ENCODE peak calls at places on chromosomes 1 and 21, in five cellular contexts. One of them, this sample, is unnamed.
A peak's percentile ranks its signal among the peaks of the same experiment; 100 is the strongest.

GRCh38 chr1:173297798-173298391 is 90.8 kb upstream of the TNFSF4 start:
- DNase-seq in fibroblast of lung: no peak
- DNase-seq in left ventricle myocardium inferior: no peak
- DNase-seq in adrenal gland: no peak
- DNase-seq in RWPE2: no peak
- DNase-seq in this sample: no peak

GRCh38 chr1:11527541-11528452 is 48.8 kb downstream of the DISP3 start:
- DNase-seq in fibroblast of lung: no peak
- DNase-seq in RWPE2: no peak
- DNase-seq in left ventricle myocardium inferior: no peak
- DNase-seq in adrenal gland: no peak
- DNase-seq in this sample: no peak

GRCh38 chr1:147246910-147247655 is 4.6 kb downstream of the CHD1L start:
- DNase-seq in RWPE2: no peak
- DNase-seq in fibroblast of lung: no peak
- DNase-seq in adrenal gland: peak; percentile 10
- DNase-seq in left ventricle myocardium inferior: no peak
- DNase-seq in this sample: no peak

GRCh38 chr21:28731700-28732321 is 260.9 kb downstream of the LTN1 start:
- DNase-seq in RWPE2: no peak
- DNase-seq in fibroblast of lung: no peak
- DNase-seq in adrenal gland: no peak
- DNase-seq in left ventricle myocardium inferior: peak; percentile 34
- DNase-seq in this sample: no peak

GRCh38 chr1:66533804-66534745 is at the start of gene SGIP1:
- DNase-seq in fibroblast of lung: peak; percentile 72
- DNase-seq in RWPE2: no peak
- DNase-seq in left ventricle myocardium inferior: peak; percentile 59
- DNase-seq in adrenal gland: no peak
- DNase-seq in this sample: peak; percentile 78

GRCh38 chr1:202283379-202283844 is 58.3 kb downstream of the UBE2T start:
- DNase-seq in adrenal gland: no peak
- DNase-seq in fibroblast of lung: peak; percentile 58
- DNase-seq in left ventricle myocardium inferior: no peak
- DNase-seq in RWPE2: peak; percentile 98
- DNase-seq in this sample: no peak

GRCh38 chr1:151311589-151312331 is 15.5 kb downstream of the PI4KB start:
- DNase-seq in RWPE2: peak; percentile 98
- DNase-seq in fibroblast of lung: peak; percentile 100
- DNase-seq in left ventricle myocardium inferior: peak; percentile 50
- DNase-seq in adrenal gland: peak; percentile 98
- DNase-seq in this sample: peak; percentile 40

GRCh38 chr1:112625696-112626095 is 6.1 kb downstream of the CAPZA1 start:
- DNase-seq in left ventricle myocardium inferior: no peak
- DNase-seq in adrenal gland: peak; percentile 55
- DNase-seq in RWPE2: no peak
- DNase-seq in fibroblast of lung: no peak
- DNase-seq in this sample: peak; percentile 72

GRCh38 chr1:51768971-51769601 is 109.4 kb downstream of the NRDC start:
- DNase-seq in left ventricle myocardium inferior: no peak
- DNase-seq in adrenal gland: peak; percentile 56
- DNase-seq in fibroblast of lung: peak; percentile 85
- DNase-seq in RWPE2: no peak
- DNase-seq in this sample: peak; percentile 44

GRCh38 chr21:32562426-32562825 is 22.9 kb downstream of the TCP10L start:
- DNase-seq in adrenal gland: peak; percentile 25
- DNase-seq in RWPE2: no peak
- DNase-seq in fibroblast of lung: peak; percentile 91
- DNase-seq in left ventricle myocardium inferior: no peak
- DNase-seq in this sample: peak; percentile 71

GRCh38 chr1:93707956-93708355 is 26.3 kb upstream of the BCAR3 start:
- DNase-seq in fibroblast of lung: no peak
- DNase-seq in adrenal gland: no peak
- DNase-seq in left ventricle myocardium inferior: no peak
- DNase-seq in RWPE2: no peak
- DNase-seq in this sample: no peak

GRCh38 chr1:169890761-169891538 is 2.7 kb downstream of the SCYL3 start:
- DNase-seq in adrenal gland: no peak
- DNase-seq in fibroblast of lung: no peak
- DNase-seq in RWPE2: no peak
- DNase-seq in left ventricle myocardium inferior: no peak
- DNase-seq in this sample: no peak

GRCh38 chr1:201885531-201886075 is 3.1 kb upstream of the SHISA4 start:
- DNase-seq in adrenal gland: peak; percentile 82
- DNase-seq in fibroblast of lung: peak; percentile 44
- DNase-seq in left ventricle myocardium inferior: no peak
- DNase-seq in RWPE2: no peak
- DNase-seq in this sample: peak; percentile 14

GRCh38 chr1:156598125-156598524 is 3.2 kb downstream of the GPATCH4 start:
- DNase-seq in left ventricle myocardium inferior: no peak
- DNase-seq in RWPE2: no peak
- DNase-seq in adrenal gland: no peak
- DNase-seq in fibroblast of lung: no peak
- DNase-seq in this sample: no peak
- H3K36me3 ChIP-seq in left ventricle myocardium inferior: peaks cover 48% of the 10 kb centered on the region
- H3K36me3 ChIP-seq in RWPE2: peaks cover 65% of the 10 kb centered on the region
- H3K36me3 ChIP-seq in adrenal gland: no peaks in the 10 kb centered on the region
- H3K36me3 ChIP-seq in fibroblast of lung: peaks cover 20% of the 10 kb centered on the region
- H3K36me3 ChIP-seq in this sample: no peaks in the 10 kb centered on the region

DNA sequence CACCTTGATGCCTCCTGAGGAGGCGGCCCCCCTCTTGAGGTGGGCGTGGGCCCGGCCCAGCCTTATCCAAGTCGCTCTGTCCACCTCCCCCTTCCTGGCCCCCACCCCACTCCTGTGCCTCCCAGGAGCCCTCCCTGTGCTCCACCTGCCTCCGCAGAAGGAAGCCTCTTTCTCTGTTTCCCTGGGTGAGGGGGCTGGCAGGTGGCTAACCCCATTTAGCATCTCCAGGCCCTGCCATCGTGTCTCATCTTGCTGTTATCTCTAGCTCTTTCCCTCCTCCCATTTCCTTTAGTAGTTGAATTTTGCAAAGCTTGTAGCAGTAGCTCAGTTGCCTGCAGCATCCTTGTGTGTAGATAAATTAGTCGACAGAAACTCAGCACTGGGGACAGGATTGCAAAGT is 7.2 kb downstream of the RNF187 start:
- DNase-seq in adrenal gland: no peak
- DNase-seq in fibroblast of lung: no peak
- DNase-seq in RWPE2: no peak
- DNase-seq in left ventricle myocardium inferior: no peak
- DNase-seq in this sample: no peak
- H3K36me3 ChIP-seq in adrenal gland: no peaks in the 10 kb centered on the region
- H3K36me3 ChIP-seq in fibroblast of lung: peaks cover 14% of the 10 kb centered on the region
- H3K36me3 ChIP-seq in RWPE2: peaks cover 11% of the 10 kb centered on the region
- H3K36me3 ChIP-seq in left ventricle myocardium inferior: peaks cover 50% of the 10 kb centered on the region
- H3K36me3 ChIP-seq in this sample: no peaks in the 10 kb centered on the region

GRCh38 chr1:160244209-160244608 is 18.1 kb downstream of the DCAF8 start:
- DNase-seq in left ventricle myocardium inferior: no peak
- DNase-seq in RWPE2: no peak
- DNase-seq in adrenal gland: no peak
- DNase-seq in fibroblast of lung: no peak
- DNase-seq in this sample: no peak
- H3K36me3 ChIP-seq in left ventricle myocardium inferior: peaks cover 33% of the 10 kb centered on the region
- H3K36me3 ChIP-seq in RWPE2: peaks cover 42% of the 10 kb centered on the region
- H3K36me3 ChIP-seq in adrenal gland: no peaks in the 10 kb centered on the region
- H3K36me3 ChIP-seq in fibroblast of lung: peaks cover 3% of the 10 kb centered on the region
- H3K36me3 ChIP-seq in this sample: no peaks in the 10 kb centered on the region

GRCh38 chr21:46195595-46196195 is 11.4 kb upstream of the SPATC1L start:
- DNase-seq in fibroblast of lung: no peak
- DNase-seq in adrenal gland: no peak
- DNase-seq in left ventricle myocardium inferior: peak; percentile 5
- DNase-seq in RWPE2: peak; percentile 62
- DNase-seq in this sample: no peak
- H3K36me3 ChIP-seq in fibroblast of lung: peaks cover 47% of the 10 kb centered on the region
- H3K36me3 ChIP-seq in adrenal gland: no peaks in the 10 kb centered on the region
- H3K36me3 ChIP-seq in left ventricle myocardium inferior: peaks cover 91% of the 10 kb centered on the region
- H3K36me3 ChIP-seq in RWPE2: peaks cover 84% of the 10 kb centered on the region
- H3K36me3 ChIP-seq in this sample: no peaks in the 10 kb centered on the region

DNA sequence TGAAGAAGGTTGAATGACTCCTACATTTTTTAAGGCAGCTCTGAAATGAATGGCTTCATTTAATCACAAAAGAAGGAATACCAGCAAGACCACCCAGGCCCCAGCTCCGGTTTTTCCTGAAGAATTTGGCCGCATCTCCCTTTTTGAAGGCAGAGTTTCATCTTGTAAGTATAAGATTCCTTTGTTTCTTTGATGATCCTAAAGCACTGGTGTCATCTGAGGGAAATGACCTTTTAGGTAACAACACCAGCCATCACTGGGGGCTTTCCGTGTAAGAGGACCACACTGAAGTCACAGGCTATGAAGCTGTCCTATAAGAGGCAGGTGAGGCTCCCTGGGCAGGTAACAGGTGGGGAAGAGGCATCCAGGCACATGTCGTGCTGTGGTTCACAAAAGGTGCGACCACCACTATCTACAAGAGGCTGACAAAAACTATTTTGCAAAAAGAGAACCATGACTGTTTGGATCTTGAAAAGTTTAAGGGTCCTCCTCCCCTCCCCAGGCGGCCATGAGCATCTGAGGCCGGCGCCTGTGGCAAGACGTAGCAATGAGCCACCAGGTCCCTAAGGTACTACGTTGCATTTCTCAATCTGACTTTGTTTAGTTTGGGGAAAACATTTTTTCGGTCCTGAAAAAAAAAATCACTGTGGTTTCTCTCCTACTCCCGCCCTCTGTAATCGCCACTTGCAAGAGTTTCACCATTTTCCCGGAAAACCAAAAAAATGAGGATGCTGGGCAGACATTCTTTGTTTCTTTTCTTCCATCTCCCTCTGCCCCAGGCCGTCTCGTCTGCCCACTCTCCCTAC is 46.3 kb upstream of the IRF2BP2 start:
- DNase-seq in adrenal gland: no peak
- DNase-seq in fibroblast of lung: no peak
- DNase-seq in left ventricle myocardium inferior: no peak
- DNase-seq in RWPE2: no peak
- DNase-seq in this sample: no peak
- H3K36me3 ChIP-seq in adrenal gland: no peaks in the 10 kb centered on the region
- H3K36me3 ChIP-seq in fibroblast of lung: no peaks in the 10 kb centered on the region
- H3K36me3 ChIP-seq in left ventricle myocardium inferior: no peaks in the 10 kb centered on the region
- H3K36me3 ChIP-seq in RWPE2: no peaks in the 10 kb centered on the region
- H3K36me3 ChIP-seq in this sample: no peaks in the 10 kb centered on the region

GRCh38 chr1:7971024-7971423 is 9.5 kb downstream of the PARK7 start:
- DNase-seq in left ventricle myocardium inferior: no peak
- DNase-seq in fibroblast of lung: no peak
- DNase-seq in RWPE2: no peak
- DNase-seq in adrenal gland: peak; percentile 18
- DNase-seq in this sample: no peak
- H3K36me3 ChIP-seq in left ventricle myocardium inferior: peaks cover 75% of the 10 kb centered on the region
- H3K36me3 ChIP-seq in fibroblast of lung: peaks cover 15% of the 10 kb centered on the region
- H3K36me3 ChIP-seq in RWPE2: peaks cover 83% of the 10 kb centered on the region
- H3K36me3 ChIP-seq in adrenal gland: no peaks in the 10 kb centered on the region
- H3K36me3 ChIP-seq in this sample: no peaks in the 10 kb centered on the region

This sample was measured in testis.